ENCODE peak calls at places on chromosomes 3 and 15, in ten cellular contexts. I is B cell, U is GM06990, H is NB4, V is GM12865, W is HCT116, Y is dorsolateral prefrontal cortex, E is cardiac muscle cell, J is Calu3, L is stomach. G is an unnamed sample.

GRCh38 chr15:101724675-101725005 is 367 bp upstream of the TARS3 start:
- DNase-seq in I (no peak), U (no peak), H (no peak), V (no peak), W (no peak), Y (no peak), E (no peak), J (no peak), L (no peak), G (no peak)

GRCh38 chr3:46110701-46111493 is 83.6 kb upstream of the XCR1 start:
- DNase-seq in I (no peak), U (no peak), H (peak; percentile 95), V (peak; percentile 62), W (peak; percentile 61), Y (no peak), E (no peak), J (peak; percentile 79), L (no peak), G (peak; percentile 99)

GRCh38 chr3:5105050-5105449 is 17.0 kb upstream of the ARL8B start:
- DNase-seq in I (no peak), U (no peak), H (no peak), V (no peak), W (no peak), Y (no peak), E (no peak), J (no peak), L (no peak), G (no peak)

GRCh38 chr3:104785966-104786365 is 580.7 kb upstream of the ALCAM start:
- DNase-seq in I (no peak), U (no peak), H (no peak), V (no peak), W (no peak), Y (no peak), E (no peak), J (no peak), L (no peak), G (no peak)

GRCh38 chr15:83164409-83165404 is 42.9 kb downstream of the HDGFL3 start:
- DNase-seq in I (no peak), U (no peak), H (no peak), V (peak; percentile 41), W (no peak), Y (no peak), E (no peak), J (no peak), L (no peak), G (no peak)

GRCh38 chr3:10926831-10927521 is 65.6 kb upstream of the SLC6A1 start:
- DNase-seq in I (no peak), U (no peak), H (no peak), V (no peak), W (no peak), Y (no peak), E (no peak), J (no peak), L (no peak), G (peak; percentile 29)

GRCh38 chr15:30953731-30954378 is 37.6 kb downstream of the MTMR10 start:
- DNase-seq in I (no peak), U (no peak), H (peak; percentile 84), V (peak; percentile 16), W (peak; percentile 71), Y (no peak), E (no peak), J (no peak), L (no peak), G (peak; percentile 83)

GRCh38 chr3:10497439-10497838 is 7.9 kb downstream of the ATP2B2 start:
- DNase-seq in I (no peak), U (no peak), H (no peak), V (no peak), W (no peak), Y (no peak), E (no peak), J (no peak), L (no peak), G (no peak)

GRCh38 chr3:3519266-3519665 is 280.0 kb upstream of the LRRN1 start:
- DNase-seq in I (no peak), U (no peak), H (no peak), V (no peak), W (no peak), Y (no peak), E (no peak), J (no peak), L (no peak), G (no peak)

GRCh38 chr3:195583831-195584542 is at the start of gene APOD:
- DNase-seq in I (no peak), U (no peak), H (no peak), V (no peak), W (no peak), Y (peak; percentile 85), E (no peak), J (no peak), L (no peak), G (peak; percentile 39)

GRCh38 chr15:49225572-49226281 is 55.7 kb downstream of the GALK2 start:
- DNase-seq in I (no peak), U (no peak), H (peak; percentile 28), V (no peak), W (peak; percentile 15), Y (no peak), E (peak; percentile 79), J (peak; percentile 37), L (peak; percentile 28), G (peak; percentile 59)

GRCh38 chr15:20340931-20341661 is 200.5 kb downstream of the GOLGA6L6 start:
- DNase-seq in I (peak; percentile 57), U (no peak), H (peak; percentile 34), V (peak; percentile 46), W (no peak), Y (peak; percentile 73), E (peak; percentile 46), J (no peak), L (peak; percentile 67), G (no peak)

GRCh38 chr3:52193059-52193458 is 4.9 kb upstream of the ALAS1 start:
- DNase-seq in I (no peak), U (no peak), H (no peak), V (no peak), W (no peak), Y (peak; percentile 89), E (no peak), J (no peak), L (no peak), G (peak; percentile 93)

GRCh38 chr15:89217686-89218376 is 3.5 kb downstream of the RLBP1 start:
- DNase-seq in I (no peak), U (no peak), H (no peak), V (no peak), W (no peak), Y (no peak), E (no peak), J (no peak), L (no peak), G (no peak)

GRCh38 chr15:64699767-64700388 is 75.5 kb downstream of the RBPMS2 start:
- DNase-seq in I (no peak), U (no peak), H (no peak), V (no peak), W (no peak), Y (no peak), E (peak; percentile 93), J (no peak), L (peak; percentile 30), G (peak; percentile 34)
- TF ChIP-seq CTCF in I (no peak), U (no peak), H (no peak), V (no peak), W (no peak), Y (no peak), E (no peak), J (no peak), L (no peak), G (no peak)

GRCh38 chr3:196985954-196986885 is 17.6 kb upstream of the PIGZ start:
- DNase-seq in I (no peak), U (no peak), H (no peak), V (no peak), W (no peak), Y (no peak), E (no peak), J (no peak), L (no peak), G (no peak)
- TF ChIP-seq CTCF in I (no peak), U (no peak), H (no peak), V (no peak), W (peak; percentile 33), Y (no peak), E (peak; percentile 11), J (no peak), L (no peak), G (no peak)

GRCh38 chr3:124273651-124274050 is 281.7 kb upstream of the ROPN1 start:
- DNase-seq in I (no peak), U (no peak), H (no peak), V (no peak), W (no peak), Y (no peak), E (no peak), J (no peak), L (no peak), G (no peak)

GRCh38 chr3:124276863-124277515 is 285.1 kb upstream of the ROPN1 start:
- DNase-seq in I (no peak), U (no peak), H (no peak), V (no peak), W (no peak), Y (no peak), E (no peak), J (no peak), L (no peak), G (no peak)

GRCh38 chr3:124275421-124275820 is 283.5 kb upstream of the ROPN1 start:
- DNase-seq in I (no peak), U (no peak), H (no peak), V (no peak), W (no peak), Y (no peak), E (no peak), J (no peak), L (no peak), G (no peak)

GRCh38 chr3:124276163-124276862 is 284.4 kb upstream of the ROPN1 start:
- DNase-seq in I (no peak), U (no peak), H (no peak), V (no peak), W (no peak), Y (no peak), E (no peak), J (no peak), L (no peak), G (no peak)

GRCh38 chr3:124277516-124277890 is 285.6 kb upstream of the ROPN1 start:
- DNase-seq in I (no peak), U (no peak), H (no peak), V (no peak), W (no peak), Y (peak; percentile 34), E (no peak), J (no peak), L (no peak), G (peak; percentile 48)
- TF ChIP-seq CTCF in I (no peak), U (no peak), H (no peak), V (no peak), W (no peak), Y (no peak), E (no peak), J (no peak), L (no peak), G (no peak)

DNA sequence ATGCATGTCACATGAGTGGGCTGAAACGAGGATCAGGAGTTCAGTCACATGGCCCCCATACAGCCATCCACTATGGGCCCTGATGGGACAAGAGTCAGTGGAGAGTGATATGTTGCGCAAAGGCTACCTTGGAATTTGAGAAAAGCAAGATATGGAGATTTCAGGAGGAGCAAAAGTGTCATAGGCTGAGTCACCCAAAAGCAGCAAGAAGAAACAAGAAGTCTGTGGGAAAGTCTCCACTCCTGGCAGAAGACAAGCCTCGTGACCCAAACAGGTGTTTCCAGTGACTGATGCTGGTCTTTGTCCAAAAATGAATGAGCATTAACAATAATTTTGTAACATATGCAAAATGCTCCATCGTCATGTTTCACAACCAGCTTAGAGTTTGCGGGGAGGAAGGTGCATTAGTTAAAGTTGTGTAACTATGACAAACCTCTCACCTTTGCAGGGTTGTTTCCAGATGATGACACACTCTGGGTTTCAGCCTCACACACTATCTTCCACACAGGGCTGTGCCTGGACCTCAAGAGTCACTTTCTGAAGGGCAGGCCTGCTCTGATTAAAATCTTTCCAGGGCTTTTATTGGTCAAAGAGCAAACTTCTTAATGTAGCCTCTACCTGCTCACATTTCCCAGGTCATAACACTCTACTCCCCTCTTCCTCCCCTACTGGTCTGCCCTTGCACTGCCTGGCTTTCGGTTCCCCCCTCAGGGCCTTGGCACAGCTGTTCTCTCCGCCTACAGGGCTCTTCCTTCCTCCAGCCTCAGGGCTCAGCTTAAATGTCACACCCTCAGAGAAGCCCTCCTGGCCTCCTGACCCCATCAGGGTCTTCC is 3.9 kb upstream of the DNASE1L3 start:
- DNase-seq in I (peak; percentile 79), U (peak; percentile 81), H (no peak), V (peak; percentile 90), W (no peak), Y (no peak), E (no peak), J (no peak), L (no peak), G (peak; percentile 99)
- TF ChIP-seq CTCF in I (peak; percentile 50), U (peak; percentile 38), H (no peak), V (peak; percentile 27), W (peak; percentile 30), Y (no peak), E (no peak), J (no peak), L (no peak), G (no peak)

G was measured in MCF 10A.